ENCODE peak calls at places on chromosome 12, in five cellular contexts. One of them, this sample, is unnamed.
A peak's percentile ranks its signal among the peaks of the same experiment; 100 is the strongest.

GRCh38 chr12:123150273-123150803 is 552 bp downstream of the PITPNM2 start:
- DNase-seq in WTC11: peak; percentile 32
- DNase-seq in left cardiac atrium: peak; percentile 68
- DNase-seq in AG09319: no peak
- DNase-seq in dermis microvascular lymphatic vessel endothelial cell: peak; percentile 35
- DNase-seq in this sample: peak; percentile 78

GRCh38 chr12:3712209-3712992 is 40.5 kb downstream of the CRACR2A start:
- DNase-seq in WTC11: no peak
- DNase-seq in left cardiac atrium: no peak
- DNase-seq in AG09319: no peak
- DNase-seq in dermis microvascular lymphatic vessel endothelial cell: no peak
- DNase-seq in this sample: no peak

GRCh38 chr12:46483572-46484395 is 111.2 kb upstream of the SLC38A2 start:
- DNase-seq in WTC11: no peak
- DNase-seq in left cardiac atrium: no peak
- DNase-seq in AG09319: no peak
- DNase-seq in dermis microvascular lymphatic vessel endothelial cell: peak; percentile 80
- DNase-seq in this sample: no peak

GRCh38 chr12:131723532-131723931 is 12.6 kb downstream of the SFSWAP start:
- DNase-seq in WTC11: peak; percentile 39
- DNase-seq in left cardiac atrium: no peak
- DNase-seq in AG09319: no peak
- DNase-seq in dermis microvascular lymphatic vessel endothelial cell: no peak
- DNase-seq in this sample: no peak

GRCh38 chr12:124938066-124938465 is 23.6 kb upstream of the UBC start:
- DNase-seq in WTC11: no peak
- DNase-seq in left cardiac atrium: no peak
- DNase-seq in AG09319: no peak
- DNase-seq in dermis microvascular lymphatic vessel endothelial cell: no peak
- DNase-seq in this sample: no peak

GRCh38 chr12:113232787-113233585 is 11.7 kb downstream of the TPCN1 start:
- DNase-seq in WTC11: peak; percentile 82
- DNase-seq in left cardiac atrium: no peak
- DNase-seq in AG09319: no peak
- DNase-seq in dermis microvascular lymphatic vessel endothelial cell: no peak
- DNase-seq in this sample: no peak

GRCh38 chr12:52332381-52332780 is 11.2 kb upstream of the KRT83 start:
- DNase-seq in WTC11: no peak
- DNase-seq in left cardiac atrium: no peak
- DNase-seq in AG09319: no peak
- DNase-seq in dermis microvascular lymphatic vessel endothelial cell: no peak
- DNase-seq in this sample: no peak

GRCh38 chr12:69792533-69792932 is 32.5 kb upstream of the MYRFL start:
- DNase-seq in WTC11: no peak
- DNase-seq in left cardiac atrium: no peak
- DNase-seq in AG09319: no peak
- DNase-seq in dermis microvascular lymphatic vessel endothelial cell: no peak
- DNase-seq in this sample: no peak

GRCh38 chr12:43826681-43827458 is 9.0 kb upstream of the TMEM117 start:
- DNase-seq in WTC11: no peak
- DNase-seq in left cardiac atrium: no peak
- DNase-seq in AG09319: no peak
- DNase-seq in dermis microvascular lymphatic vessel endothelial cell: no peak
- DNase-seq in this sample: no peak

GRCh38 chr12:52874573-52875435 is 26.0 kb upstream of the KRT78 start:
- DNase-seq in WTC11: no peak
- DNase-seq in left cardiac atrium: no peak
- DNase-seq in AG09319: no peak
- DNase-seq in dermis microvascular lymphatic vessel endothelial cell: peak; percentile 40
- DNase-seq in this sample: no peak

GRCh38 chr12:3905664-3906063 is 32.5 kb upstream of the PARP11 start:
- DNase-seq in WTC11: no peak
- DNase-seq in left cardiac atrium: no peak
- DNase-seq in AG09319: no peak
- DNase-seq in dermis microvascular lymphatic vessel endothelial cell: no peak
- DNase-seq in this sample: no peak

GRCh38 chr12:110917467-110917866 is 2.9 kb downstream of the MYL2 start:
- DNase-seq in WTC11: no peak
- DNase-seq in left cardiac atrium: no peak
- DNase-seq in AG09319: no peak
- DNase-seq in dermis microvascular lymphatic vessel endothelial cell: peak; percentile 79
- DNase-seq in this sample: no peak

GRCh38 chr12:132471011-132471857 is 18.7 kb upstream of the FBRSL1 start:
- DNase-seq in WTC11: no peak
- DNase-seq in left cardiac atrium: no peak
- DNase-seq in AG09319: no peak
- DNase-seq in dermis microvascular lymphatic vessel endothelial cell: no peak
- DNase-seq in this sample: no peak

GRCh38 chr12:58443273-58443980 is 476.9 kb downstream of the LRIG3 start:
- DNase-seq in WTC11: peak; percentile 29
- DNase-seq in left cardiac atrium: no peak
- DNase-seq in AG09319: no peak
- DNase-seq in dermis microvascular lymphatic vessel endothelial cell: peak; percentile 65
- DNase-seq in this sample: no peak

GRCh38 chr12:91687052-91688017 is 458.3 kb downstream of the BTG1 start:
- DNase-seq in WTC11: no peak
- DNase-seq in left cardiac atrium: no peak
- DNase-seq in AG09319: no peak
- DNase-seq in dermis microvascular lymphatic vessel endothelial cell: peak; percentile 7
- DNase-seq in this sample: no peak

GRCh38 chr12:54261817-54262402 is 18.0 kb downstream of the CBX5 start:
- DNase-seq in WTC11: no peak
- DNase-seq in left cardiac atrium: no peak
- DNase-seq in AG09319: no peak
- DNase-seq in dermis microvascular lymphatic vessel endothelial cell: no peak
- DNase-seq in this sample: no peak

GRCh38 chr12:23204933-23205778 is 580.2 kb downstream of the ETNK1 start:
- DNase-seq in WTC11: no peak
- DNase-seq in left cardiac atrium: no peak
- DNase-seq in AG09319: peak; percentile 25
- DNase-seq in dermis microvascular lymphatic vessel endothelial cell: peak; percentile 58
- DNase-seq in this sample: no peak

GRCh38 chr12:123033392-123034021 is 53.0 kb downstream of the ARL6IP4 start:
- DNase-seq in WTC11: no peak
- DNase-seq in left cardiac atrium: peak; percentile 1
- DNase-seq in AG09319: no peak
- DNase-seq in dermis microvascular lymphatic vessel endothelial cell: no peak
- DNase-seq in this sample: no peak

GRCh38 chr12:116916122-116916521 is 5.4 kb downstream of the FBXW8 start:
- DNase-seq in WTC11: no peak
- DNase-seq in left cardiac atrium: no peak
- DNase-seq in AG09319: no peak
- DNase-seq in dermis microvascular lymphatic vessel endothelial cell: no peak
- DNase-seq in this sample: no peak

GRCh38 chr12:54127538-54128259 is 61.1 kb downstream of the SMUG1 start:
- DNase-seq in WTC11: no peak
- DNase-seq in left cardiac atrium: no peak
- DNase-seq in AG09319: no peak
- DNase-seq in dermis microvascular lymphatic vessel endothelial cell: no peak
- DNase-seq in this sample: no peak

GRCh38 chr12:112822056-112822455 is 30.5 kb downstream of the RPH3A start:
- DNase-seq in WTC11: peak; percentile 29
- DNase-seq in left cardiac atrium: no peak
- DNase-seq in AG09319: no peak
- DNase-seq in dermis microvascular lymphatic vessel endothelial cell: no peak
- DNase-seq in this sample: no peak